ENCODE peak calls at places on chromosomes 1 and 21, in five cellular contexts. W, S, E, H and T are unnamed samples.

GRCh38 chr1:111505641-111506119 is 2.2 kb upstream of the ADORA3 start:
- DNase-seq in W (no peak), H (no peak), E (no peak), S (no peak), T (no peak)

GRCh38 chr21:32412162-32412997 is at the start of gene EVA1C:
- DNase-seq in W (no peak), H (no peak), E (peak), S (peak), T (no peak)

GRCh38 chr1:12204140-12204539 is 25.7 kb upstream of the VPS13D start:
- DNase-seq in S (no peak), W (no peak), E (no peak), H (no peak), T (no peak)

GRCh38 chr1:62689524-62689923 is 1.3 kb upstream of the DOCK7 start:
- DNase-seq in W (no peak), E (peak), S (peak), H (no peak), T (no peak)

GRCh38 chr1:91775227-91775626 is 110.7 kb downstream of the TGFBR3 start:
- DNase-seq in W (no peak), H (no peak), S (no peak), E (no peak), T (no peak)

GRCh38 chr1:231040019-231040799 is at the start of gene FAM89A:
- DNase-seq in E (peak), W (peak), S (peak), H (no peak), T (no peak)

GRCh38 chr1:154479764-154480421 is 22.1 kb upstream of the TDRD10 start:
- DNase-seq in W (peak), S (peak), E (peak), H (peak), T (peak)

GRCh38 chr1:223794040-223794880 is 51.5 kb downstream of the TP53BP2 start:
- DNase-seq in H (no peak), S (peak), W (no peak), E (no peak), T (no peak)

GRCh38 chr1:24860841-24861240 is 69.2 kb downstream of the RUNX3 start:
- DNase-seq in H (no peak), E (no peak), S (no peak), W (no peak), T (no peak)

GRCh38 chr1:224203243-224204016 is 20.4 kb downstream of the DEGS1 start:
- DNase-seq in E (peak), S (peak), H (no peak), W (no peak), T (no peak)

GRCh38 chr1:66258404-66259105 is 275.4 kb upstream of the SGIP1 start:
- DNase-seq in W (no peak), E (no peak), S (no peak), H (no peak), T (no peak)

GRCh38 chr1:54463259-54464030 is 57.3 kb upstream of the SSBP3 start:
- DNase-seq in W (no peak), E (no peak), S (no peak), H (no peak), T (peak)

GRCh38 chr1:197388801-197389200 is 120.7 kb downstream of the CRB1 start:
- DNase-seq in E (no peak), H (no peak), S (no peak), W (no peak), T (no peak)

GRCh38 chr1:46410156-46411009 is 16.3 kb downstream of the FAAH start:
- DNase-seq in H (no peak), S (peak), W (no peak), E (no peak), T (no peak)

GRCh38 chr1:200659269-200659668 is 10.4 kb downstream of the DDX59 start:
- DNase-seq in E (peak), H (no peak), W (no peak), S (no peak), T (no peak)

GRCh38 chr1:15033264-15033663 is 120.3 kb upstream of the TMEM51 start:
- DNase-seq in H (no peak), W (no peak), E (no peak), S (peak), T (no peak)

GRCh38 chr1:219465247-219466093 is 147.4 kb downstream of the ZC3H11B start:
- DNase-seq in S (no peak), E (peak), H (no peak), W (no peak), T (no peak)

GRCh38 chr1:212934050-212934449 is 16.3 kb upstream of the VASH2 start:
- DNase-seq in S (no peak), H (no peak), E (no peak), W (no peak), T (no peak)

GRCh38 chr1:155989242-155989991 is 11.1 kb upstream of the ARHGEF2 start:
- DNase-seq in H (peak), W (peak), S (peak), E (peak), T (peak)

GRCh38 chr1:7580923-7581753 is 190.0 kb upstream of the VAMP3 start:
- DNase-seq in W (no peak), H (peak), E (peak), S (no peak), T (no peak)

GRCh38 chr1:66384258-66384657 is 149.7 kb upstream of the SGIP1 start:
- DNase-seq in S (no peak), E (no peak), H (no peak), W (no peak), T (no peak)

GRCh38 chr1:115214098-115214497 is 124.0 kb downstream of the NGF start:
- DNase-seq in W (no peak), H (no peak), S (no peak), E (no peak), T (no peak)

GRCh38 chr1:228046421-228047182 is 35.9 kb upstream of the ARF1 start:
- DNase-seq in E (no peak), S (no peak), H (no peak), W (no peak), T (no peak)

GRCh38 chr1:12184008-12184681 is 17.4 kb downstream of the TNFRSF1B start:
- DNase-seq in E (peak), S (peak), H (no peak), W (no peak), T (peak)

GRCh38 chr1:200473698-200474371 is 64.0 kb upstream of the ZNF281 start:
- DNase-seq in S (peak), E (peak), H (peak), W (no peak), T (no peak)

GRCh38 chr21:43340491-43341348 is 86.2 kb downstream of the SIK1 start:
- DNase-seq in S (peak), W (no peak), E (peak), H (no peak), T (no peak)

GRCh38 chr21:32742470-32742869 is 14.7 kb upstream of the SYNJ1 start:
- DNase-seq in H (no peak), S (no peak), E (no peak), W (no peak), T (no peak)

GRCh38 chr21:35232545-35233176 is 183.6 kb upstream of the RUNX1 start:
- DNase-seq in W (no peak), H (no peak), S (peak), E (no peak), T (no peak)

GRCh38 chr1:109148838-109149555 is 35.1 kb downstream of the ELAPOR1 start:
- DNase-seq in H (no peak), E (no peak), S (no peak), W (peak), T (no peak)

GRCh38 chr21:33864150-33864549 is 51.5 kb downstream of the ATP5PO start:
- DNase-seq in S (no peak), W (no peak), E (no peak), H (no peak), T (no peak)

GRCh38 chr1:58909162-58909560 is 125.3 kb upstream of the JUN start:
- DNase-seq in W (no peak), E (peak), H (no peak), S (peak), T (no peak)

GRCh38 chr1:205456868-205457724 is 1.3 kb upstream of the BLACAT1 start:
- DNase-seq in E (no peak), S (no peak), W (peak), H (peak), T (peak)

GRCh38 chr1:89823679-89824292 is 3.0 kb downstream of the LRRC8D start:
- DNase-seq in E (no peak), H (no peak), S (no peak), W (no peak), T (no peak)